ENCODE peak calls at places on chromosomes 2 and 18, in eight cellular contexts. S is GM12892, T is HL-60, A is GM23338, L is prostate gland, R is GM12891, U is H1, X is esophagus muscularis mucosa. Q is an unnamed sample.

GRCh38 chr2:71285706-71286105 is 45.9 kb upstream of the ZNF638 start:
- DNase-seq in S (no peak), L (no peak), T (no peak), R (no peak), U (no peak), A (no peak), X (no peak), Q (no peak)

GRCh38 chr2:77512521-77512920 is 9.7 kb downstream of the LRRTM4 start:
- DNase-seq in X (no peak), R (no peak), A (no peak), L (no peak), S (no peak), U (no peak), T (no peak), Q (no peak)

GRCh38 chr2:186946896-186947467 is 98.0 kb upstream of the ZSWIM2 start:
- DNase-seq in T (no peak), R (no peak), A (peak; percentile 8), X (no peak), U (peak; percentile 34), L (no peak), S (no peak), Q (no peak)

GRCh38 chr2:185567940-185568339 is 170.7 kb upstream of the FSIP2 start:
- DNase-seq in L (no peak), R (no peak), T (no peak), U (no peak), S (no peak), X (no peak), A (peak; percentile 49), Q (no peak)

GRCh38 chr2:71613953-71614925 is 160.9 kb downstream of the DYSF start:
- DNase-seq in R (no peak), X (peak; percentile 78), L (no peak), U (peak; percentile 33), A (no peak), T (no peak), S (peak; percentile 19), Q (peak; percentile 49)

GRCh38 chr18:46542545-46542944 is 114.5 kb downstream of the LOXHD1 start:
- DNase-seq in L (no peak), A (peak; percentile 67), T (no peak), S (no peak), X (no peak), U (no peak), R (no peak), Q (no peak)

GRCh38 chr2:47070920-47071824 is 83.9 kb downstream of the STPG4 start:
- DNase-seq in X (peak; percentile 95), U (no peak), A (no peak), S (peak; percentile 62), T (peak; percentile 91), L (peak; percentile 27), R (peak; percentile 67), Q (peak; percentile 93)

GRCh38 chr2:168210898-168211570 is 36.4 kb downstream of the STK39 start:
- DNase-seq in X (no peak), T (peak; percentile 90), S (no peak), R (no peak), A (no peak), U (no peak), L (peak; percentile 25), Q (no peak)

GRCh38 chr2:46697830-46698323 is 217.7 kb downstream of the MCFD2 start:
- DNase-seq in X (no peak), L (no peak), U (no peak), R (no peak), T (no peak), S (no peak), A (no peak), Q (no peak)

GRCh38 chr2:61017556-61018318 is at the start of the genes PEX13 and PUS10:
- DNase-seq in S (peak; percentile 64), L (peak; percentile 82), U (peak; percentile 91), A (peak; percentile 86), T (peak; percentile 65), R (peak; percentile 53), X (peak; percentile 92), Q (peak; percentile 88)

GRCh38 chr18:50274044-50274442 is 7.3 kb downstream of the MBD1 start:
- DNase-seq in X (no peak), S (no peak), L (no peak), A (no peak), T (no peak), U (no peak), R (no peak), Q (no peak)

GRCh38 chr18:6414723-6415362 is at the start of gene L3MBTL4:
- DNase-seq in S (peak; percentile 53), T (no peak), L (peak; percentile 59), A (peak; percentile 63), R (peak; percentile 24), X (peak; percentile 68), U (peak; percentile 72), Q (peak; percentile 73)

GRCh38 chr2:190881480-190882326 is 1.1 kb downstream of the GLS start:
- DNase-seq in T (peak; percentile 53), X (peak; percentile 92), L (peak; percentile 40), U (peak; percentile 75), A (peak; percentile 84), S (peak; percentile 26), R (no peak), Q (peak; percentile 78)

GRCh38 chr2:207925601-207926000 is 99.7 kb downstream of the PLEKHM3 start:
- DNase-seq in T (no peak), R (no peak), L (no peak), A (no peak), S (no peak), U (no peak), X (no peak), Q (no peak)

GRCh38 chr2:98445167-98445522 is 487 bp downstream of the INPP4A start:
- DNase-seq in L (no peak), R (no peak), X (no peak), U (no peak), A (no peak), T (no peak), S (no peak), Q (no peak)
- TF ChIP-seq POLR2AphosphoS5 in L (no peak), R (no peak), X (no peak), U (no peak), A (no peak), T (no peak), S (no peak), Q (no peak)

DNA sequence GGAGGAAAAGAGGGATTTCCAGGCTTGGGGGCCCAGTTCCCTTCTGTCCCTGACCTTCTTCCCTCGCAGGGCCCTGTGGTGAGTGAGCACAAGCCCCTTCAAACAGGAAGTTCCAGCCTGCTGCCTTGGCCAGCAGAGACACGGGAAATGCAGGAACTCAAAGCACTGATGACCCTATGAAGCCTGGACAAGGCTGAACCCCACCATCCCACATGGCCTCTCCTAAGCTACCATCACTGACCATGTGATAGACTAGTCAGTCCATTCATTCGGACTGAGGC is 196.4 kb downstream of the TNS1 start:
- DNase-seq in R (no peak), L (no peak), U (no peak), X (no peak), A (no peak), T (no peak), S (no peak), Q (no peak)
- TF ChIP-seq POLR2AphosphoS5 in R (no peak), L (no peak), U (no peak), X (no peak), A (no peak), T (no peak), S (no peak), Q (no peak)

GRCh38 chr2:23550553-23550952 is 165.6 kb downstream of the KLHL29 start:
- DNase-seq in X (no peak), A (no peak), U (no peak), S (no peak), T (no peak), R (no peak), L (no peak), Q (no peak)
- TF ChIP-seq POLR2AphosphoS5 in X (no peak), A (no peak), U (no peak), S (no peak), T (no peak), R (no peak), L (no peak), Q (no peak)

GRCh38 chr18:36296591-36297418 is 708 bp upstream of the FHOD3 start:
- DNase-seq in S (peak; percentile 34), X (peak; percentile 91), A (peak; percentile 80), R (peak; percentile 30), U (peak; percentile 87), T (no peak), L (peak; percentile 30), Q (no peak)
- TF ChIP-seq POLR2AphosphoS5 in S (no peak), X (peak; percentile 17), A (no peak), R (no peak), U (peak; percentile 52), T (no peak), L (no peak), Q (no peak)

GRCh38 chr18:74623047-74623816 is 25.6 kb downstream of the ZNF407 start:
- DNase-seq in R (no peak), S (no peak), U (no peak), T (no peak), A (peak; percentile 79), L (no peak), X (no peak), Q (no peak)

GRCh38 chr18:74622079-74622478 is 24.4 kb downstream of the ZNF407 start:
- DNase-seq in U (no peak), L (no peak), T (no peak), X (no peak), A (no peak), S (no peak), R (no peak), Q (no peak)

GRCh38 chr18:74626311-74626874 is 28.7 kb downstream of the ZNF407 start:
- DNase-seq in T (no peak), L (no peak), S (no peak), R (no peak), X (no peak), U (no peak), A (no peak), Q (no peak)

GRCh38 chr18:74625157-74625556 is 27.5 kb downstream of the ZNF407 start:
- DNase-seq in A (no peak), X (no peak), T (no peak), L (no peak), U (no peak), S (no peak), R (no peak), Q (no peak)

DNA sequence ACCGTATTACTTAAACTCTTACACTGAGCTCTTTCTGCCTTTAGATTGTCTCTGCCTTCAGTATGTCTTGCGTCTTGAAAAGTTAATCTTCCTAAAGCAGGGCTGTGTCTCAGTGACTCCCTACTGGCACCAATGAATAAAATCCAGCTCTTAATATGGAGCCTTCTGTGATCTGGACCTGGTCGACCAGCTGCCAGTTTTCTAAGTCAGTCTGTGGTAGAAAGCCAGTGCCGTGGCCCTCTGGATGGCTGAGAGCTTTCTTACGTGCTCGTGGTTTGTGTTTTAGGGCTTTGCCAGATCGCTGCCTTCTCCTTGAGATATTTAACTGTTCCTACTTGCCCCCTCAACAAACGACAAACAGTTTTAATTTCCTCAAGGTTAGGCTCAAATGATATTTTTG is 26.8 kb downstream of the ZNF407 start:
- DNase-seq in L (no peak), A (no peak), U (no peak), S (no peak), X (no peak), T (no peak), R (no peak), Q (no peak)
- TF ChIP-seq POLR2AphosphoS5 in L (no peak), A (no peak), U (no peak), S (no peak), X (no peak), T (no peak), R (no peak), Q (no peak)

GRCh38 chr2:42492691-42493467 is 903 bp downstream of the KCNG3 start:
- DNase-seq in S (no peak), T (no peak), X (no peak), A (peak; percentile 77), L (no peak), R (no peak), U (peak; percentile 78), Q (no peak)
- TF ChIP-seq POLR2AphosphoS5 in S (no peak), T (no peak), X (no peak), A (no peak), L (no peak), R (no peak), U (peak; percentile 29), Q (no peak)